ENCODE peak calls at places on chromosomes 5 and 9, in four cellular contexts. G, N, S and E are unnamed samples.

GRCh38 chr9:114282507-114282906 is 40.4 kb upstream of the ORM1 start:
- DNase-seq in G (no peak), N (no peak), S (no peak), E (no peak)

GRCh38 chr5:65327582-65327981 is 154.1 kb downstream of the ADAMTS6 start:
- DNase-seq in G (no peak), S (no peak), N (peak; percentile 77), E (peak; percentile 31)

GRCh38 chr9:124208571-124208970 is 49.2 kb upstream of the NEK6 start:
- DNase-seq in G (peak; percentile 39), S (no peak), N (no peak), E (no peak)

GRCh38 chr5:42005561-42006153 is 80.6 kb downstream of the FBXO4 start:
- DNase-seq in N (peak; percentile 24), S (peak; percentile 45), G (no peak), E (no peak)

GRCh38 chr5:169265888-169266287 is 35.1 kb downstream of the SLIT3 start:
- DNase-seq in S (peak; percentile 25), G (no peak), N (peak; percentile 2), E (no peak)

GRCh38 chr9:96031366-96031824 is 155.9 kb downstream of the ERCC6L2 start:
- DNase-seq in S (no peak), G (no peak), N (no peak), E (no peak)

GRCh38 chr9:33381231-33381791 is 21.1 kb downstream of the AQP7 start:
- DNase-seq in G (peak; percentile 61), S (no peak), N (peak; percentile 32), E (no peak)

GRCh38 chr5:91378683-91379601 is 4.2 kb downstream of the ARRDC3 start:
- DNase-seq in S (no peak), G (no peak), N (no peak), E (no peak)

GRCh38 chr5:73130811-73131210 is 10.4 kb downstream of the TMEM171 start:
- DNase-seq in G (no peak), S (no peak), N (no peak), E (no peak)

GRCh38 chr9:37650873-37651768 is at the start of gene FRMPD1:
- DNase-seq in G (peak; percentile 74), S (peak; percentile 68), N (peak; percentile 14), E (no peak)

GRCh38 chr5:102937916-102938315 is 182.0 kb downstream of the GIN1 start:
- DNase-seq in N (peak; percentile 75), G (no peak), S (no peak), E (no peak)

GRCh38 chr9:136695435-136695895 is 8.2 kb upstream of the AGPAT2 start:
- DNase-seq in S (no peak), N (no peak), G (no peak), E (peak; percentile 26)

GRCh38 chr5:138936-139335 is 47.0 kb downstream of the PLEKHG4B start:
- DNase-seq in G (no peak), S (no peak), N (no peak), E (no peak)

GRCh38 chr9:115444941-115445340 is 327.0 kb upstream of the TNC start:
- DNase-seq in G (no peak), N (no peak), S (no peak), E (no peak)

GRCh38 chr9:16726718-16727451 is 143.6 kb downstream of the BNC2 start:
- DNase-seq in N (peak; percentile 83), G (peak; percentile 95), S (peak; percentile 50), E (no peak)

GRCh38 chr5:56409331-56410190 is 176.4 kb upstream of the ANKRD55 start:
- DNase-seq in S (peak; percentile 80), G (no peak), N (peak; percentile 99), E (peak; percentile 52)

GRCh38 chr5:51279983-51280382 is 103.3 kb upstream of the ISL1 start:
- DNase-seq in G (no peak), S (peak; percentile 5), N (no peak), E (no peak)

GRCh38 chr9:135087489-135087791 is at the start of gene OLFM1:
- DNase-seq in N (peak; percentile 46), G (peak; percentile 86), S (peak; percentile 92), E (peak; percentile 16)

GRCh38 chr9:95626885-95627558 is 110.3 kb upstream of the PTCH1 start:
- DNase-seq in S (no peak), N (no peak), G (peak; percentile 70), E (no peak)

DNA sequence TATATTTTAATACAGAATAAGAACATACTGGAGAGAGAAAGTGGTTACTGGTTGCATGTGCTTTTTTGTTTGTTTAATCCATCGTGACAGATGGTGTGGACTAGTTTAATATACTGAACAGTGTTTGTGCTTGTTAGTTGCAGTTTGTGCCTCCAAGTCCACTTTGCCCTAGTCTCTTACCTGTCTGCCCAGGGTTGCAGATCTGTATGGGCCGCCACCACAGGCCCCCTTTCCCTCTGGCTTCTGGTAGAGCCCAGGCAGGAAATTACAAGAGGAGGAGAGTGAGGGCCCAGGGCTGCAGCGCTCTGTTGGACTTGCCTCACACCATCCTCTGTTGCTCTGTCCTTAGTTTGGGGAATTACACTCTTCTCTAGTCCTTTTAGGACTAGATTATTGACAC is 166.4 kb downstream of the KDM4C start:
- DNase-seq in G (no peak), N (no peak), S (no peak), E (no peak)
- H3K27ac ChIP-seq in G (no peak overlapping the region), N (no peak overlapping the region), S (no peak overlapping the region), E (no peak overlapping the region)

GRCh38 chr9:14690986-14691730 is 2.1 kb downstream of the ZDHHC21 start:
- DNase-seq in S (no peak), N (no peak), G (no peak), E (no peak)
- H3K27ac ChIP-seq in S (no peak overlapping the region), N (no peak overlapping the region), G (no peak overlapping the region), E (peak overlapping the region; percentile 56)

GRCh38 chr9:121886759-121887485 is 206.2 kb downstream of the TTLL11 start:
- DNase-seq in G (no peak), N (no peak), S (no peak), E (no peak)

GRCh38 chr9:121889990-121890563 is 203.0 kb downstream of the TTLL11 start:
- DNase-seq in S (no peak), N (peak; percentile 87), G (no peak), E (no peak)

GRCh38 chr9:121888438-121888775 is 204.7 kb downstream of the TTLL11 start:
- DNase-seq in G (no peak), S (no peak), N (peak; percentile 85), E (no peak)

GRCh38 chr9:121885345-121885901 is 207.7 kb downstream of the TTLL11 start:
- DNase-seq in N (peak; percentile 86), G (no peak), S (no peak), E (no peak)

DNA sequence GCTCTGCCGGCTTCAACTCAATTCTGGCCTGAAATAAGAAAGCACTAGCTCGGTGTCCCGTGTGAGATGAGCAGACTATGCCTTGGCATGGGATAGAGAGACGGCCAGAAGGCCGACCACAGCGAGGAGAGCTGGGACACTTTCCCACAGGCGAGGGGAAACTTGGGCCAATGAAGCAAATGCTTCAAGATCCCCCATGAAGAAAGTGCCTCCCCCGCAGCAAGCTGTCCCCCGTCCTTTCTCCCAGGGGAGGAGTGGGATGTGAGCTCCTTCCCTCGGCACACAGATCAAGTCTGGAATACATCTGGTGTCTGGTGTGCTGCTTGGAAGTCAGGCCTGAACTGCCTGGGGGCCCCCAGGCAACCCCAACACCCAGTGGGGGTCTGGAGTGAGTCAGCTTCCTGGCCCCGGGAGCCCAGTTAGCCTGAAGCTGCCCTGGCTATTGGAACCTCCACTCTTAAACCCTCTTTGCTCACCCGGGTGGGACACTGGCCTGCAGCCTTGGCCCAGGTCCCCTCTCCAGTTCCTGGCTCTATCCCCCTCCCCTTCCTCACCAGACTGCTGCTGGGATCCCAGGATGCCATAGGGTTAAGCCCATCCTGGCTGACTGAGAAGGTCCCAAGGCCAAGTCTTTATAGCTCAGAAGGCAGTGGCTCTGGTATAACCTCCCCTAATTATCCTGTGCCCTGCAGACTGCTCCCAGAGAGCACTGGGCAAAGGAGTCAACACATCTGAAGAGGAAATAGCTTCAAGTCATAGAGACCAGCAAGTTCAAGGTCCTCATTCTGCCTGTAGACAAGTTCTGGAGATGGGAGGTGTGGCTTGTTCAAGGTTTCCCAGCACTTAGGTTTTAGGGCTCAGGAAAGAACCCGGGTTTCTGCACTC is 205.3 kb downstream of the TTLL11 start:
- DNase-seq in G (no peak), N (no peak), S (no peak), E (no peak)
- H3K27ac ChIP-seq in G (no peak overlapping the region), N (no peak overlapping the region), S (no peak overlapping the region), E (no peak overlapping the region)

GRCh38 chr9:74920944-74921626 is 31.6 kb downstream of the C9orf40 start:
- DNase-seq in G (no peak), S (peak; percentile 34), N (no peak), E (no peak)

DNA sequence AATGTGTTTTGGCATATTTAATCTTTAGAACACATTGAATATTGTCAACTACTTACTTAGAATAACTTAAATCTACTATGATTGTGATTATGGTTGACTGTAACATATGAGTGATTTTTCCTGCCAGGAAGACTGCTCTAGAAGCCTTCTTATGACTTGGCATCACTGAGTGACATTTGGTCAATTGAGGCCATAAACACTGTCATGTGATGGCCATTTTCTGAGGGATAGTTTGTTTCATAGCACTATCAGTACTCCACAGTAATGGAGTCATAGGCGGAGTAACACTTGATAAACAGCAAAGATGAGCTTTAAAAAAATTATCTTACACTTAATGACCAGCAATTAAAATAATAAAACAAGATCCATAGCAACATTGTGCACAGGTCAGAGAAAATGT is 31.0 kb downstream of the C9orf40 start:
- DNase-seq in G (no peak), S (no peak), N (no peak), E (no peak)
- H3K27ac ChIP-seq in G (no peak overlapping the region), S (no peak overlapping the region), N (no peak overlapping the region), E (no peak overlapping the region)

GRCh38 chr5:14699159-14699558 is 34.6 kb downstream of the OTULIN start:
- DNase-seq in G (no peak), N (no peak), S (no peak), E (no peak)

GRCh38 chr5:14696851-14697250 is 32.3 kb downstream of the OTULIN start:
- DNase-seq in N (no peak), S (no peak), G (no peak), E (no peak)

GRCh38 chr5:14699807-14700400 is 35.4 kb downstream of the OTULIN start:
- DNase-seq in S (no peak), G (no peak), N (no peak), E (no peak)

GRCh38 chr5:14700478-14701436 is 36.2 kb downstream of the OTULIN start:
- DNase-seq in G (no peak), S (no peak), N (no peak), E (no peak)

DNA sequence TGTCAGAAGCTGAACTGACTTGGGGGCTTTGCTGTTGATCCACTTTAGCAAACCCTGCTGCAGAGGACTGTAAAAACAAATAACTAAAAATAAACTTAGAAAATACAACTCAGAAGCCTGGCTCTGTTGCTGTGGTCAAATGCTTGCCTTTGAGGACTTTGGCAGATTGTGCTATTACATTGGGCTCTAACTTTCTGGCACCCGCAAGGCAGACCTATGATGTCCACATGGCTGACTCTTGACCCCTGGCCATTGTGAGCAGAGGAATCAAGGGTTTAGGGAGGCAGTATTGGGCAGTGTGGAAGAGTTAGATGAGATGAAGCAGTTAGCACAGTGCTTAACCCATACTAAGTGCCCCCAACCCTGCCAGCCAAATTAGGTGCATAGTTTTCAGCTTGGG is 34.0 kb downstream of the OTULIN start:
- DNase-seq in G (no peak), N (no peak), S (no peak), E (no peak)
- H3K27ac ChIP-seq in G (no peak overlapping the region), N (no peak overlapping the region), S (peak overlapping the region; percentile 8), E (no peak overlapping the region)

GRCh38 chr9:27599102-27599501 is 25.8 kb upstream of the C9orf72 start:
- DNase-seq in N (no peak), S (no peak), G (no peak), E (no peak)
- H3K27ac ChIP-seq in N (no peak overlapping the region), S (no peak overlapping the region), G (no peak overlapping the region), E (no peak overlapping the region)